ENCODE peak calls at places on chromosomes 1 and 21, in eight cellular contexts. One of them, this sample, is unnamed. For H3K4me1, the result is how much of the 10 kb centered on the place peaks cover.

GRCh38 chr1:36824390-36824861 is 209.9 kb downstream of the GRIK3 start:
- DNase-seq in colonic mucosa: no peak
- DNase-seq in right lobe of liver: no peak
- DNase-seq in tibial artery: no peak
- DNase-seq in left ventricle myocardium inferior: no peak
- DNase-seq in esophagus squamous epithelium: no peak
- DNase-seq in body of pancreas: no peak
- DNase-seq in Panc1: no peak
- DNase-seq in this sample: no peak

GRCh38 chr1:43994794-43995790 is 3.7 kb downstream of the CCDC24 start:
- DNase-seq in tibial artery: no peak
- DNase-seq in body of pancreas: no peak
- DNase-seq in right lobe of liver: no peak
- DNase-seq in left ventricle myocardium inferior: no peak
- DNase-seq in Panc1: no peak
- DNase-seq in colonic mucosa: peak
- DNase-seq in esophagus squamous epithelium: no peak
- DNase-seq in this sample: no peak

GRCh38 chr1:205313681-205314308 is 7.8 kb downstream of the NUAK2 start:
- DNase-seq in esophagus squamous epithelium: no peak
- DNase-seq in colonic mucosa: peak
- DNase-seq in body of pancreas: peak
- DNase-seq in left ventricle myocardium inferior: peak
- DNase-seq in Panc1: no peak
- DNase-seq in right lobe of liver: peak
- DNase-seq in tibial artery: peak
- DNase-seq in this sample: peak

GRCh38 chr1:160768295-160768657 is 27.7 kb upstream of the LY9 start:
- DNase-seq in body of pancreas: no peak
- DNase-seq in right lobe of liver: peak
- DNase-seq in tibial artery: no peak
- DNase-seq in colonic mucosa: peak
- DNase-seq in esophagus squamous epithelium: no peak
- DNase-seq in Panc1: peak
- DNase-seq in left ventricle myocardium inferior: peak
- DNase-seq in this sample: peak

GRCh38 chr1:167563579-167564246 is 10.2 kb upstream of the CREG1 start:
- DNase-seq in right lobe of liver: no peak
- DNase-seq in colonic mucosa: no peak
- DNase-seq in left ventricle myocardium inferior: no peak
- DNase-seq in esophagus squamous epithelium: no peak
- DNase-seq in body of pancreas: no peak
- DNase-seq in tibial artery: peak
- DNase-seq in Panc1: no peak
- DNase-seq in this sample: peak

GRCh38 chr21:44475266-44475665 is 20.0 kb downstream of the LRRC3 start:
- DNase-seq in left ventricle myocardium inferior: no peak
- DNase-seq in body of pancreas: no peak
- DNase-seq in Panc1: no peak
- DNase-seq in colonic mucosa: no peak
- DNase-seq in right lobe of liver: no peak
- DNase-seq in esophagus squamous epithelium: no peak
- DNase-seq in tibial artery: peak
- DNase-seq in this sample: no peak

GRCh38 chr1:26225033-26225831 is 8.8 kb upstream of the CEP85 start:
- DNase-seq in left ventricle myocardium inferior: peak
- DNase-seq in right lobe of liver: peak
- DNase-seq in Panc1: no peak
- DNase-seq in tibial artery: no peak
- DNase-seq in esophagus squamous epithelium: no peak
- DNase-seq in colonic mucosa: peak
- DNase-seq in body of pancreas: peak
- DNase-seq in this sample: peak

GRCh38 chr1:202599669-202600431 is 110.4 kb downstream of the SYT2 start:
- DNase-seq in tibial artery: peak
- DNase-seq in right lobe of liver: peak
- DNase-seq in body of pancreas: peak
- DNase-seq in esophagus squamous epithelium: no peak
- DNase-seq in colonic mucosa: peak
- DNase-seq in Panc1: no peak
- DNase-seq in left ventricle myocardium inferior: peak
- DNase-seq in this sample: peak

GRCh38 chr1:218711021-218711420 is 365.9 kb downstream of the TGFB2 start:
- DNase-seq in colonic mucosa: no peak
- DNase-seq in body of pancreas: no peak
- DNase-seq in esophagus squamous epithelium: no peak
- DNase-seq in left ventricle myocardium inferior: no peak
- DNase-seq in right lobe of liver: no peak
- DNase-seq in Panc1: no peak
- DNase-seq in tibial artery: no peak
- DNase-seq in this sample: no peak

GRCh38 chr1:53618218-53619087 is 120.5 kb downstream of the GLIS1 start:
- DNase-seq in esophagus squamous epithelium: no peak
- DNase-seq in Panc1: no peak
- DNase-seq in body of pancreas: no peak
- DNase-seq in colonic mucosa: no peak
- DNase-seq in tibial artery: peak
- DNase-seq in left ventricle myocardium inferior: no peak
- DNase-seq in right lobe of liver: no peak
- DNase-seq in this sample: no peak

GRCh38 chr1:53616511-53616910 is 122.5 kb downstream of the GLIS1 start:
- DNase-seq in colonic mucosa: no peak
- DNase-seq in Panc1: no peak
- DNase-seq in tibial artery: peak
- DNase-seq in left ventricle myocardium inferior: no peak
- DNase-seq in right lobe of liver: no peak
- DNase-seq in esophagus squamous epithelium: no peak
- DNase-seq in body of pancreas: no peak
- DNase-seq in this sample: peak

GRCh38 chr1:53615101-53615500 is 123.9 kb downstream of the GLIS1 start:
- DNase-seq in tibial artery: peak
- DNase-seq in Panc1: no peak
- DNase-seq in body of pancreas: no peak
- DNase-seq in colonic mucosa: no peak
- DNase-seq in right lobe of liver: no peak
- DNase-seq in esophagus squamous epithelium: no peak
- DNase-seq in left ventricle myocardium inferior: no peak
- DNase-seq in this sample: peak

GRCh38 chr1:53617382-53618217 is 121.4 kb downstream of the GLIS1 start:
- DNase-seq in tibial artery: peak
- DNase-seq in body of pancreas: peak
- DNase-seq in Panc1: no peak
- DNase-seq in colonic mucosa: no peak
- DNase-seq in left ventricle myocardium inferior: no peak
- DNase-seq in right lobe of liver: no peak
- DNase-seq in esophagus squamous epithelium: no peak
- DNase-seq in this sample: no peak

GRCh38 chr1:53616927-53617326 is 122.0 kb downstream of the GLIS1 start:
- DNase-seq in colonic mucosa: no peak
- DNase-seq in tibial artery: peak
- DNase-seq in right lobe of liver: no peak
- DNase-seq in esophagus squamous epithelium: no peak
- DNase-seq in Panc1: no peak
- DNase-seq in left ventricle myocardium inferior: no peak
- DNase-seq in body of pancreas: peak
- DNase-seq in this sample: no peak
- TF ChIP-seq CTCF in colonic mucosa: no peak
- TF ChIP-seq CTCF in tibial artery: no peak
- TF ChIP-seq CTCF in right lobe of liver: no peak
- TF ChIP-seq CTCF in esophagus squamous epithelium: no peak
- TF ChIP-seq CTCF in Panc1: no peak
- TF ChIP-seq CTCF in left ventricle myocardium inferior: no peak
- TF ChIP-seq CTCF in body of pancreas: no peak
- TF ChIP-seq CTCF in this sample: no peak

GRCh38 chr1:206703647-206704046 is 18.9 kb downstream of the MAPKAPK2 start:
- DNase-seq in esophagus squamous epithelium: no peak
- DNase-seq in Panc1: no peak
- DNase-seq in left ventricle myocardium inferior: no peak
- DNase-seq in colonic mucosa: no peak
- DNase-seq in tibial artery: no peak
- DNase-seq in body of pancreas: no peak
- DNase-seq in right lobe of liver: no peak
- DNase-seq in this sample: no peak
- H3K4me1 ChIP-seq in esophagus squamous epithelium: under half
- H3K4me1 ChIP-seq in Panc1: under half
- H3K4me1 ChIP-seq in left ventricle myocardium inferior: half or more
- H3K4me1 ChIP-seq in colonic mucosa: under half
- H3K4me1 ChIP-seq in tibial artery: under half
- H3K4me1 ChIP-seq in body of pancreas: half or more
- H3K4me1 ChIP-seq in right lobe of liver: half or more
- H3K4me1 ChIP-seq in this sample: half or more

GRCh38 chr1:20187103-20187812 is 940 bp upstream of the PLA2G2C start:
- DNase-seq in tibial artery: no peak
- DNase-seq in right lobe of liver: peak
- DNase-seq in body of pancreas: peak
- DNase-seq in left ventricle myocardium inferior: no peak
- DNase-seq in colonic mucosa: peak
- DNase-seq in esophagus squamous epithelium: no peak
- DNase-seq in Panc1: no peak
- DNase-seq in this sample: peak
- H3K4me3 ChIP-seq in tibial artery: no peak
- H3K4me3 ChIP-seq in right lobe of liver: no peak
- H3K4me3 ChIP-seq in body of pancreas: no peak
- H3K4me3 ChIP-seq in left ventricle myocardium inferior: peak
- H3K4me3 ChIP-seq in colonic mucosa: no peak
- H3K4me3 ChIP-seq in esophagus squamous epithelium: peak
- H3K4me3 ChIP-seq in Panc1: no peak
- H3K4me3 ChIP-seq in this sample: peak

DNA sequence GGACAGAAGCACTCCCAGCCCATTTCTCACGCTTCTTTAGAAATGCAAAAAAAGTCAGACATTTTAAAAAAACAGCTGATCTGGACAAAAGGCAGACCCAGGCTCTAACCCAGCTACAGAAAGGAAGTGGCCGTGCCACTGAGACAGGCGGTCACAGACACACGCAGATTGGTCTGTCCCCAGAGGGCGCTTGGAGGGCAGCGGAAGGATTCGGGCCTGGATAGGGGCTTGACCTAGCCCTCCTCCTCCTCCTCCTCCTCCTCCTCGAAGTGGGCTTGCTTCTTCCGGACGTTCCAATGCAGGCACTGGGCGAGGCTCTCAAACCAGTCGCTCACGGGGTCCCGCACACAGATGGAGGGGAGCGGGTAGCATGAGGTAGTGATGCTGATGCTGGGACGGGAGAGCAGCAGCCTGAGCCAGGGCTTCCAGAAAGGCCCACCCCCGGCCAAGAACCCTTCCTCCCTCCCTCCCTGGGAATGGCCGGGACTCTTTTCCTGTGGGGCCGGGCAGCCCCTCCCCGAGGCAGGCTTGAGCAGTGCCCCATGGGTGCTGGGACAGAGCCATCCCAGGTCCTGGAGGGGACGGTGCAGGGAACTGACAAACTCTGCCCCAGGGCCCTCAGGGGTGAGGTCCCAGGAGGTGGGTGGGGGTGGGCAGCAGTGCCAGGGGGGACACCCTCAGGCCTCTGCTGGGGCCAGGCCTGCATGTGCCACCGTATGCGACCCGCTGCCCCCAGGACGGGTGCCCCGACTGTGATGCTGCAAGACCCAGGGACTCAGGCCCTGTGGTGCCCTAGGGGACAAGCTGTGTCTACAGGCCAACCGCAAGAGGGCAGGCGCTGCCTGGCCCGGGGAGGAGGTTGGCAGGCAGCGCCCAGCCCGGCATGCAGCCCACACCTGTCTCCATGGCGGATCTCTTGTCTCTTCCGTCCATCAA is 25.3 kb downstream of the NADK start:
- DNase-seq in tibial artery: no peak
- DNase-seq in colonic mucosa: no peak
- DNase-seq in esophagus squamous epithelium: no peak
- DNase-seq in body of pancreas: no peak
- DNase-seq in right lobe of liver: peak
- DNase-seq in left ventricle myocardium inferior: no peak
- DNase-seq in Panc1: no peak
- DNase-seq in this sample: no peak
- TF ChIP-seq CTCF in tibial artery: no peak
- TF ChIP-seq CTCF in colonic mucosa: no peak
- TF ChIP-seq CTCF in esophagus squamous epithelium: no peak
- TF ChIP-seq CTCF in body of pancreas: no peak
- TF ChIP-seq CTCF in right lobe of liver: peak
- TF ChIP-seq CTCF in left ventricle myocardium inferior: peak
- TF ChIP-seq CTCF in Panc1: no peak
- TF ChIP-seq CTCF in this sample: no peak

This sample was measured in lower lobe of right lung.